ENCODE peak calls at places on chromosomes 16 and 17, in ten cellular contexts. W is H7; S is Peyer's patch; Y is activated naive CD8-positive, alpha-beta T cell treated with anti-CD3 and anti-CD28 coated beads, Interleukin-2, amount 50 U/mL, for 16 hours; E is HEK293T; Q is germinal center; M is cardiac fibroblast; T is lower lobe of right lung; P is nephron progenitor cell; A is AG09319. B is an unnamed sample.
A peak's percentile ranks its signal among the peaks of the same experiment; 100 is the strongest.

GRCh38 chr16:84841787-84842300 is 22.1 kb downstream of the CRISPLD2 start:
- DNase-seq in W (peak; percentile 94), S (peak; percentile 79), Y (no peak), E (no peak), Q (no peak), M (no peak), T (peak; percentile 83), P (no peak), A (no peak), B (no peak)

GRCh38 chr17:32882734-32883133 is 5.8 kb upstream of the MYO1D start:
- DNase-seq in W (no peak), S (no peak), Y (no peak), E (no peak), Q (no peak), M (no peak), T (no peak), P (no peak), A (no peak), B (no peak)

GRCh38 chr17:39012725-39013124 is 45.5 kb upstream of the FBXO47 start:
- DNase-seq in W (no peak), S (no peak), Y (no peak), E (no peak), Q (no peak), M (no peak), T (no peak), P (no peak), A (no peak), B (no peak)

GRCh38 chr16:55539049-55539448 is 27.4 kb upstream of the CAPNS2 start:
- DNase-seq in W (no peak), S (no peak), Y (no peak), E (no peak), Q (no peak), M (peak; percentile 53), T (no peak), P (no peak), A (no peak), B (peak; percentile 34)

GRCh38 chr17:45013021-45013997 is 38.1 kb downstream of the DCAKD start:
- DNase-seq in W (peak; percentile 71), S (no peak), Y (no peak), E (no peak), Q (no peak), M (peak; percentile 54), T (no peak), P (no peak), A (no peak), B (no peak)

GRCh38 chr17:79789943-79790804 is 6.7 kb downstream of the CBX8 start:
- DNase-seq in W (peak; percentile 98), S (peak; percentile 66), Y (no peak), E (peak; percentile 67), Q (peak; percentile 82), M (peak; percentile 41), T (peak; percentile 73), P (peak; percentile 71), A (no peak), B (no peak)

GRCh38 chr17:73227379-73227778 is 34.3 kb downstream of the CPSF4L start:
- DNase-seq in W (no peak), S (no peak), Y (no peak), E (no peak), Q (no peak), M (no peak), T (no peak), P (no peak), A (no peak), B (no peak)

GRCh38 chr17:77580956-77581355 is 377.5 kb upstream of the TNRC6C start:
- DNase-seq in W (no peak), S (no peak), Y (no peak), E (no peak), Q (no peak), M (no peak), T (peak; percentile 16), P (no peak), A (no peak), B (no peak)

GRCh38 chr17:68820476-68820824 is 134.7 kb downstream of the ABCA8 start:
- DNase-seq in W (no peak), S (no peak), Y (no peak), E (no peak), Q (no peak), M (no peak), T (no peak), P (no peak), A (no peak), B (no peak)

GRCh38 chr16:7101054-7101453 is 231.6 kb upstream of the RBFOX1 start:
- DNase-seq in W (no peak), S (no peak), Y (no peak), E (no peak), Q (no peak), M (no peak), T (no peak), P (no peak), A (no peak), B (no peak)

GRCh38 chr17:62663304-62663703 is 35.8 kb downstream of the MRC2 start:
- DNase-seq in W (no peak), S (no peak), Y (no peak), E (no peak), Q (no peak), M (no peak), T (peak; percentile 19), P (no peak), A (no peak), B (no peak)

B was measured in skeletal muscle cell.